ENCODE peak calls at places on chromosomes 4 and X, in six cellular contexts. P is left lung, X is foreskin melanocyte, Y is kidney, S is iris pigment epithelial cell, M is ovary. E is an unnamed sample.

GRCh38 chrX:13761606-13762005 is 27.1 kb downstream of the OFD1 start:
- DNase-seq in Y (no peak), S (peak), X (no peak), P (no peak), M (no peak), E (peak)

GRCh38 chr4:57158762-57159161 is 48.6 kb upstream of the IGFBP7 start:
- DNase-seq in X (no peak), M (no peak), P (no peak), S (no peak), Y (no peak), E (no peak)

GRCh38 chrX:148417934-148418333 is 82.5 kb upstream of the AFF2 start:
- DNase-seq in Y (no peak), M (no peak), P (no peak), X (no peak), S (no peak), E (no peak)

GRCh38 chrX:118360429-118361125 is 14.7 kb downstream of the WDR44 start:
- DNase-seq in P (no peak), Y (no peak), X (no peak), M (no peak), S (peak), E (no peak)

GRCh38 chrX:49762175-49762704 is 66.5 kb upstream of the PAGE1 start:
- DNase-seq in P (no peak), M (no peak), X (no peak), S (no peak), Y (no peak), E (no peak)

GRCh38 chr4:65670331-65671031 is at the start of gene EPHA5:
- DNase-seq in M (peak), X (peak), Y (peak), S (peak), P (peak), E (peak)

GRCh38 chr4:105471566-105472176 is 2.2 kb downstream of the PPA2 start:
- DNase-seq in P (peak), Y (no peak), M (peak), X (peak), S (peak), E (peak)

GRCh38 chrX:71365356-71365875 is 741 bp upstream of the TAF1 start:
- DNase-seq in S (no peak), X (no peak), M (no peak), P (no peak), Y (no peak), E (no peak)

GRCh38 chr4:45701616-45702015 is 422.2 kb downstream of the GABRG1 start:
- DNase-seq in Y (no peak), X (no peak), S (no peak), P (no peak), M (no peak), E (no peak)

GRCh38 chr4:10033191-10033881 is 12.0 kb upstream of the SLC2A9 start:
- DNase-seq in X (no peak), M (no peak), Y (no peak), S (peak), P (no peak), E (no peak)

GRCh38 chrX:69506617-69507499 is 2.7 kb downstream of the NALF2 start:
- DNase-seq in X (no peak), Y (no peak), M (no peak), P (no peak), S (no peak), E (no peak)

GRCh38 chr4:117311989-117312388 is 226.6 kb upstream of the TRAM1L1 start:
- DNase-seq in P (no peak), Y (no peak), X (no peak), S (no peak), M (no peak), E (no peak)

GRCh38 chr4:60209588-60209987 is 990.5 kb upstream of the ADGRL3 start:
- DNase-seq in X (no peak), M (no peak), S (no peak), Y (no peak), P (no peak), E (no peak)

GRCh38 chrX:41737065-41737464 is 13.1 kb downstream of the GPR82 start:
- DNase-seq in M (no peak), Y (no peak), X (no peak), P (no peak), S (no peak), E (no peak)

GRCh38 chr4:803884-804283 is 22.0 kb downstream of the CPLX1 start:
- DNase-seq in M (no peak), S (no peak), Y (peak), P (no peak), X (no peak), E (no peak)

GRCh38 chrX:86137071-86137470 is 11.2 kb upstream of the DACH2 start:
- DNase-seq in M (no peak), S (peak), Y (no peak), P (no peak), X (no peak), E (no peak)

GRCh38 chrX:41014776-41015175 is 70.5 kb upstream of the USP9X start:
- DNase-seq in X (no peak), M (no peak), P (no peak), Y (no peak), S (peak), E (peak)

GRCh38 chrX:20454117-20454516 is 187.4 kb upstream of the RPS6KA3 start:
- DNase-seq in P (no peak), X (no peak), S (no peak), M (no peak), Y (no peak), E (no peak)

GRCh38 chrX:41293269-41293668 is 40.7 kb upstream of the DDX3X start:
- DNase-seq in Y (no peak), X (no peak), M (no peak), S (peak), P (no peak), E (no peak)

GRCh38 chrX:78024349-78025108 is 55.1 kb upstream of the PGAM4 start:
- DNase-seq in M (no peak), Y (no peak), S (peak), P (peak), X (no peak), E (peak)

GRCh38 chr4:55086561-55086960 is 38.8 kb downstream of the KDR start:
- DNase-seq in S (no peak), M (no peak), Y (no peak), X (no peak), P (no peak), E (no peak)

GRCh38 chr4:24705016-24705753 is 90.2 kb upstream of the SOD3 start:
- DNase-seq in X (no peak), Y (no peak), S (no peak), P (no peak), M (no peak), E (no peak)

GRCh38 chrX:109856974-109857373 is 123.9 kb upstream of the ACSL4 start:
- DNase-seq in P (no peak), M (no peak), S (peak), X (peak), Y (no peak), E (peak)

GRCh38 chr4:94410678-94411206 is 41.0 kb upstream of the PDLIM5 start:
- DNase-seq in X (no peak), M (peak), P (no peak), Y (peak), S (peak), E (peak)

GRCh38 chrX:111914398-111915092 is 38.6 kb downstream of the TRPC5OS start:
- DNase-seq in Y (no peak), X (no peak), S (no peak), M (no peak), P (no peak), E (no peak)

GRCh38 chr4:55910140-55910539 is 38.6 kb upstream of the CEP135 start:
- DNase-seq in S (peak), Y (no peak), X (peak), P (no peak), M (no peak), E (peak)